ENCODE peak calls at places on chromosomes 6 and 20, in ten cellular contexts. One of them, this sample, is unnamed.

GRCh38 chr20:63377256-63378114 is 16.3 kb upstream of the CHRNA4 start:
- DNase-seq in psoas muscle: no peak
- DNase-seq in tibial nerve: no peak
- DNase-seq in GM23248: no peak
- DNase-seq in cardiac muscle cell: no peak
- DNase-seq in CD8-positive, alpha-beta memory T cell: no peak
- DNase-seq in fibroblast of lung: peak; percentile 5
- DNase-seq in right cardiac atrium: no peak
- DNase-seq in spleen: no peak
- DNase-seq in GM23338: peak; percentile 86
- DNase-seq in this sample: no peak

GRCh38 chr6:31940256-31940664 is 5.6 kb upstream of the CFB start:
- DNase-seq in GM23338: peak; percentile 29
- DNase-seq in fibroblast of lung: no peak
- DNase-seq in psoas muscle: no peak
- DNase-seq in right cardiac atrium: no peak
- DNase-seq in GM23248: peak; percentile 23
- DNase-seq in spleen: peak; percentile 9
- DNase-seq in tibial nerve: no peak
- DNase-seq in cardiac muscle cell: no peak
- DNase-seq in CD8-positive, alpha-beta memory T cell: no peak
- DNase-seq in this sample: no peak

GRCh38 chr20:46246527-46246926 is 61.8 kb downstream of the CDH22 start:
- DNase-seq in psoas muscle: no peak
- DNase-seq in tibial nerve: no peak
- DNase-seq in fibroblast of lung: no peak
- DNase-seq in GM23248: no peak
- DNase-seq in spleen: no peak
- DNase-seq in GM23338: peak; percentile 53
- DNase-seq in right cardiac atrium: no peak
- DNase-seq in cardiac muscle cell: no peak
- DNase-seq in CD8-positive, alpha-beta memory T cell: no peak
- DNase-seq in this sample: no peak

GRCh38 chr20:10961651-10962288 is 288.0 kb upstream of the JAG1 start:
- DNase-seq in fibroblast of lung: peak; percentile 13
- DNase-seq in right cardiac atrium: no peak
- DNase-seq in cardiac muscle cell: no peak
- DNase-seq in tibial nerve: no peak
- DNase-seq in GM23338: no peak
- DNase-seq in spleen: no peak
- DNase-seq in CD8-positive, alpha-beta memory T cell: no peak
- DNase-seq in psoas muscle: no peak
- DNase-seq in GM23248: no peak
- DNase-seq in this sample: no peak

GRCh38 chr6:105835373-105835772 is 250.8 kb upstream of the PRDM1 start:
- DNase-seq in CD8-positive, alpha-beta memory T cell: no peak
- DNase-seq in psoas muscle: no peak
- DNase-seq in tibial nerve: no peak
- DNase-seq in spleen: no peak
- DNase-seq in GM23248: no peak
- DNase-seq in cardiac muscle cell: no peak
- DNase-seq in right cardiac atrium: no peak
- DNase-seq in fibroblast of lung: peak; percentile 51
- DNase-seq in GM23338: peak; percentile 79
- DNase-seq in this sample: no peak

GRCh38 chr6:90274481-90275030 is 22.1 kb downstream of the BACH2 start:
- DNase-seq in fibroblast of lung: no peak
- DNase-seq in CD8-positive, alpha-beta memory T cell: peak; percentile 82
- DNase-seq in spleen: peak; percentile 92
- DNase-seq in psoas muscle: no peak
- DNase-seq in right cardiac atrium: no peak
- DNase-seq in cardiac muscle cell: no peak
- DNase-seq in GM23338: peak; percentile 61
- DNase-seq in tibial nerve: no peak
- DNase-seq in GM23248: no peak
- DNase-seq in this sample: no peak

GRCh38 chr20:34024733-34025351 is 31.1 kb downstream of the RALY start:
- DNase-seq in GM23248: no peak
- DNase-seq in fibroblast of lung: no peak
- DNase-seq in GM23338: no peak
- DNase-seq in tibial nerve: no peak
- DNase-seq in CD8-positive, alpha-beta memory T cell: no peak
- DNase-seq in spleen: no peak
- DNase-seq in cardiac muscle cell: no peak
- DNase-seq in psoas muscle: no peak
- DNase-seq in right cardiac atrium: no peak
- DNase-seq in this sample: no peak

GRCh38 chr6:37021356-37022129 is 16.1 kb downstream of the FGD2 start:
- DNase-seq in GM23248: peak; percentile 60
- DNase-seq in tibial nerve: no peak
- DNase-seq in GM23338: peak; percentile 76
- DNase-seq in CD8-positive, alpha-beta memory T cell: peak; percentile 43
- DNase-seq in spleen: peak; percentile 69
- DNase-seq in psoas muscle: no peak
- DNase-seq in fibroblast of lung: peak; percentile 62
- DNase-seq in right cardiac atrium: no peak
- DNase-seq in cardiac muscle cell: peak; percentile 72
- DNase-seq in this sample: no peak

GRCh38 chr6:140809694-140810101 is 1323.0 kb upstream of the GJE1 start:
- DNase-seq in fibroblast of lung: no peak
- DNase-seq in spleen: no peak
- DNase-seq in tibial nerve: no peak
- DNase-seq in GM23338: no peak
- DNase-seq in right cardiac atrium: no peak
- DNase-seq in GM23248: no peak
- DNase-seq in cardiac muscle cell: peak; percentile 43
- DNase-seq in psoas muscle: no peak
- DNase-seq in CD8-positive, alpha-beta memory T cell: no peak
- DNase-seq in this sample: no peak

GRCh38 chr6:104969785-104970581 is 13.1 kb downstream of the LIN28B start:
- DNase-seq in GM23248: peak; percentile 27
- DNase-seq in GM23338: no peak
- DNase-seq in fibroblast of lung: no peak
- DNase-seq in cardiac muscle cell: no peak
- DNase-seq in CD8-positive, alpha-beta memory T cell: no peak
- DNase-seq in psoas muscle: no peak
- DNase-seq in tibial nerve: no peak
- DNase-seq in right cardiac atrium: no peak
- DNase-seq in spleen: no peak
- DNase-seq in this sample: no peak

GRCh38 chr6:154080434-154081189 is 41.6 kb downstream of the OPRM1 start:
- DNase-seq in spleen: no peak
- DNase-seq in psoas muscle: no peak
- DNase-seq in right cardiac atrium: no peak
- DNase-seq in GM23338: no peak
- DNase-seq in cardiac muscle cell: no peak
- DNase-seq in GM23248: no peak
- DNase-seq in fibroblast of lung: no peak
- DNase-seq in CD8-positive, alpha-beta memory T cell: no peak
- DNase-seq in tibial nerve: no peak
- DNase-seq in this sample: no peak

GRCh38 chr20:63861365-63861934 is at the start of gene ABHD16B:
- DNase-seq in GM23248: no peak
- DNase-seq in psoas muscle: no peak
- DNase-seq in CD8-positive, alpha-beta memory T cell: no peak
- DNase-seq in fibroblast of lung: no peak
- DNase-seq in spleen: no peak
- DNase-seq in GM23338: no peak
- DNase-seq in cardiac muscle cell: no peak
- DNase-seq in tibial nerve: no peak
- DNase-seq in right cardiac atrium: peak; percentile 8
- DNase-seq in this sample: no peak

GRCh38 chr6:12381587-12381986 is 91.4 kb downstream of the EDN1 start:
- DNase-seq in cardiac muscle cell: no peak
- DNase-seq in GM23338: no peak
- DNase-seq in tibial nerve: no peak
- DNase-seq in GM23248: peak; percentile 46
- DNase-seq in spleen: no peak
- DNase-seq in right cardiac atrium: no peak
- DNase-seq in fibroblast of lung: no peak
- DNase-seq in CD8-positive, alpha-beta memory T cell: no peak
- DNase-seq in psoas muscle: no peak
- DNase-seq in this sample: no peak

GRCh38 chr6:146028835-146029572 is at the start of gene GRM1:
- DNase-seq in GM23248: no peak
- DNase-seq in fibroblast of lung: no peak
- DNase-seq in psoas muscle: no peak
- DNase-seq in tibial nerve: no peak
- DNase-seq in cardiac muscle cell: no peak
- DNase-seq in GM23338: peak; percentile 74
- DNase-seq in CD8-positive, alpha-beta memory T cell: no peak
- DNase-seq in right cardiac atrium: no peak
- DNase-seq in spleen: no peak
- DNase-seq in this sample: no peak

GRCh38 chr20:12047838-12048432 is 130.2 kb downstream of the BTBD3 start:
- DNase-seq in right cardiac atrium: no peak
- DNase-seq in psoas muscle: no peak
- DNase-seq in GM23338: no peak
- DNase-seq in fibroblast of lung: peak; percentile 49
- DNase-seq in spleen: no peak
- DNase-seq in tibial nerve: no peak
- DNase-seq in cardiac muscle cell: peak; percentile 40
- DNase-seq in GM23248: peak; percentile 42
- DNase-seq in CD8-positive, alpha-beta memory T cell: no peak
- DNase-seq in this sample: no peak

GRCh38 chr6:74249658-74250057 is 553.7 kb downstream of the CD109 start:
- DNase-seq in fibroblast of lung: peak; percentile 83
- DNase-seq in tibial nerve: no peak
- DNase-seq in cardiac muscle cell: peak; percentile 40
- DNase-seq in GM23338: no peak
- DNase-seq in spleen: no peak
- DNase-seq in psoas muscle: no peak
- DNase-seq in right cardiac atrium: no peak
- DNase-seq in CD8-positive, alpha-beta memory T cell: no peak
- DNase-seq in GM23248: peak; percentile 39
- DNase-seq in this sample: no peak

GRCh38 chr6:11770546-11771466 is 7.8 kb downstream of the ADTRP start:
- DNase-seq in CD8-positive, alpha-beta memory T cell: no peak
- DNase-seq in psoas muscle: peak; percentile 93
- DNase-seq in GM23338: peak; percentile 35
- DNase-seq in right cardiac atrium: peak; percentile 93
- DNase-seq in spleen: peak; percentile 80
- DNase-seq in tibial nerve: peak; percentile 88
- DNase-seq in cardiac muscle cell: peak; percentile 99
- DNase-seq in fibroblast of lung: peak; percentile 98
- DNase-seq in GM23248: peak; percentile 99
- DNase-seq in this sample: peak; percentile 88

GRCh38 chr20:61185841-61186601 is 66.0 kb upstream of the CDH4 start:
- DNase-seq in psoas muscle: no peak
- DNase-seq in spleen: no peak
- DNase-seq in cardiac muscle cell: peak; percentile 90
- DNase-seq in fibroblast of lung: peak; percentile 96
- DNase-seq in CD8-positive, alpha-beta memory T cell: no peak
- DNase-seq in GM23338: no peak
- DNase-seq in tibial nerve: no peak
- DNase-seq in right cardiac atrium: no peak
- DNase-seq in GM23248: peak; percentile 81
- DNase-seq in this sample: no peak

DNA sequence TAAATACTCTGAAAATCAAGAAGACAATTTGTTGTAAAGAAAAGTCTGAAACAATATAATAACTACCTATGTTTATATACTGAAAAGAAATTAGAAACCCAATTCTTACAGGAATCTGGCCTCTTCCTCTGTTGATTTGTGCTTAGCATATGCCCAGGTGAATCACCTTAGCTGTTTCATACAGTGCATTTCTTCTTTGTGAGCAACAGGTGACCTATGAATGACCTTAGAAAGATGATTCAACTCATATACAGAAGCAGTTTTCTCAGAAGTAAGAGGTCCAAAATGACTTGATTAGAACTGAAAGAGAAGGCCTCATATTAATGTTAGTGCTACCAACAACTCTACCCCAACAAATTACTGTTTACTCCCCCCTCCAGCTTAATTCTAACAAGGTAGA is 419.5 kb upstream of the ID4 start:
- DNase-seq in CD8-positive, alpha-beta memory T cell: no peak
- DNase-seq in GM23248: peak; percentile 76
- DNase-seq in psoas muscle: no peak
- DNase-seq in right cardiac atrium: no peak
- DNase-seq in fibroblast of lung: peak; percentile 28
- DNase-seq in GM23338: no peak
- DNase-seq in tibial nerve: no peak
- DNase-seq in cardiac muscle cell: no peak
- DNase-seq in spleen: no peak
- DNase-seq in this sample: no peak
- H3K4me1 ChIP-seq in CD8-positive, alpha-beta memory T cell: no peaks in the 10 kb centered on the region
- H3K4me1 ChIP-seq in GM23248: peaks cover 32% of the 10 kb centered on the region
- H3K4me1 ChIP-seq in psoas muscle: no peaks in the 10 kb centered on the region
- H3K4me1 ChIP-seq in right cardiac atrium: no peaks in the 10 kb centered on the region
- H3K4me1 ChIP-seq in fibroblast of lung: no peaks in the 10 kb centered on the region
- H3K4me1 ChIP-seq in GM23338: no peaks in the 10 kb centered on the region
- H3K4me1 ChIP-seq in tibial nerve: no peaks in the 10 kb centered on the region
- H3K4me1 ChIP-seq in cardiac muscle cell: no peaks in the 10 kb centered on the region
- H3K4me1 ChIP-seq in spleen: no peaks in the 10 kb centered on the region
- H3K4me1 ChIP-seq in this sample: no peaks in the 10 kb centered on the region

DNA sequence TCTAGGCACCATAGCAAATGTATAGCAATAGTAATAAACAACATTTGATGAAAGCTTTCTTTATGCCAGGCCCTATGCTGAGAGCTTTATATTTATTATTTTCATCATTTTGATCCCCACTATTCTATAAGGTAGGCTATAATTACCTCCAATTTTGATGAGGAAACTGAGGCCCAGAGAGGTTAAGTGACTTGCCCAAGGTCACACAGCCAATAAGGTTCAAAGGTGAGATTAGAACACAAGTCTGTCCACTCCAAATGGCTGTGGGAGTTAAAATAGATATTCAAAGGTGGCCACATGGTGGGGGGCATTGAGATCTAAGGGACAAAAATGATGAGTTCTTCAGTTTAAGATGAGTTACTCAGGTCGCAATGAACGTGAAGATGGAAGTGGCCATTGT is 269.9 kb downstream of the BMP7 start:
- DNase-seq in GM23248: no peak
- DNase-seq in tibial nerve: no peak
- DNase-seq in CD8-positive, alpha-beta memory T cell: no peak
- DNase-seq in spleen: no peak
- DNase-seq in GM23338: no peak
- DNase-seq in cardiac muscle cell: no peak
- DNase-seq in psoas muscle: no peak
- DNase-seq in fibroblast of lung: no peak
- DNase-seq in right cardiac atrium: no peak
- DNase-seq in this sample: no peak
- H3K4me1 ChIP-seq in GM23248: no peaks in the 10 kb centered on the region
- H3K4me1 ChIP-seq in tibial nerve: no peaks in the 10 kb centered on the region
- H3K4me1 ChIP-seq in CD8-positive, alpha-beta memory T cell: no peaks in the 10 kb centered on the region
- H3K4me1 ChIP-seq in spleen: no peaks in the 10 kb centered on the region
- H3K4me1 ChIP-seq in GM23338: no peaks in the 10 kb centered on the region
- H3K4me1 ChIP-seq in cardiac muscle cell: no peaks in the 10 kb centered on the region
- H3K4me1 ChIP-seq in psoas muscle: no peaks in the 10 kb centered on the region
- H3K4me1 ChIP-seq in fibroblast of lung: no peaks in the 10 kb centered on the region
- H3K4me1 ChIP-seq in right cardiac atrium: no peaks in the 10 kb centered on the region
- H3K4me1 ChIP-seq in this sample: no peaks in the 10 kb centered on the region

GRCh38 chr20:49692941-49693340 is 20.7 kb downstream of the B4GALT5 start:
- DNase-seq in CD8-positive, alpha-beta memory T cell: no peak
- DNase-seq in cardiac muscle cell: no peak
- DNase-seq in right cardiac atrium: no peak
- DNase-seq in spleen: no peak
- DNase-seq in fibroblast of lung: no peak
- DNase-seq in GM23338: no peak
- DNase-seq in tibial nerve: no peak
- DNase-seq in psoas muscle: no peak
- DNase-seq in GM23248: no peak
- DNase-seq in this sample: no peak
- H3K4me1 ChIP-seq in CD8-positive, alpha-beta memory T cell: peaks cover 5% of the 10 kb centered on the region
- H3K4me1 ChIP-seq in cardiac muscle cell: no peaks in the 10 kb centered on the region
- H3K4me1 ChIP-seq in right cardiac atrium: peaks cover 15% of the 10 kb centered on the region
- H3K4me1 ChIP-seq in spleen: peaks cover 56% of the 10 kb centered on the region
- H3K4me1 ChIP-seq in fibroblast of lung: no peaks in the 10 kb centered on the region
- H3K4me1 ChIP-seq in GM23338: peaks cover 62% of the 10 kb centered on the region
- H3K4me1 ChIP-seq in tibial nerve: peaks cover 20% of the 10 kb centered on the region
- H3K4me1 ChIP-seq in psoas muscle: peaks cover 92% of the 10 kb centered on the region
- H3K4me1 ChIP-seq in GM23248: peaks cover 32% of the 10 kb centered on the region
- H3K4me1 ChIP-seq in this sample: peaks cover 90% of the 10 kb centered on the region

GRCh38 chr6:53023323-53023722 is 28.2 kb upstream of the GSTA4 start:
- DNase-seq in tibial nerve: no peak
- DNase-seq in CD8-positive, alpha-beta memory T cell: no peak
- DNase-seq in fibroblast of lung: no peak
- DNase-seq in cardiac muscle cell: no peak
- DNase-seq in GM23248: no peak
- DNase-seq in GM23338: no peak
- DNase-seq in right cardiac atrium: no peak
- DNase-seq in psoas muscle: no peak
- DNase-seq in spleen: no peak
- DNase-seq in this sample: no peak
- H3K4me1 ChIP-seq in tibial nerve: no peaks in the 10 kb centered on the region
- H3K4me1 ChIP-seq in CD8-positive, alpha-beta memory T cell: no peaks in the 10 kb centered on the region
- H3K4me1 ChIP-seq in fibroblast of lung: no peaks in the 10 kb centered on the region
- H3K4me1 ChIP-seq in cardiac muscle cell: peaks cover 25% of the 10 kb centered on the region
- H3K4me1 ChIP-seq in GM23248: no peaks in the 10 kb centered on the region
- H3K4me1 ChIP-seq in GM23338: no peaks in the 10 kb centered on the region
- H3K4me1 ChIP-seq in right cardiac atrium: no peaks in the 10 kb centered on the region
- H3K4me1 ChIP-seq in psoas muscle: no peaks in the 10 kb centered on the region
- H3K4me1 ChIP-seq in spleen: no peaks in the 10 kb centered on the region
- H3K4me1 ChIP-seq in this sample: no peaks in the 10 kb centered on the region